ENCODE peak calls at places on chromosomes 1 and 21, in eight cellular contexts. R is GM23338, D is prostate gland, I is HepG2, G is GM12892, B is upper lobe of left lung, A is GM12891, C is HL-60. T is an unnamed sample.

GRCh38 chr1:15952317-15953258 is 23.3 kb downstream of the ZBTB17 start:
- DNase-seq in R (peak), D (no peak), I (no peak), G (no peak), B (peak), A (no peak), C (peak), T (peak)

GRCh38 chr21:44566403-44566802 is 7.1 kb upstream of the KRTAP10-4 start:
- DNase-seq in R (no peak), D (no peak), I (no peak), G (no peak), B (no peak), A (no peak), C (no peak), T (no peak)

GRCh38 chr1:27405074-27405473 is 12.7 kb downstream of the GPR3 start:
- DNase-seq in R (peak), D (no peak), I (no peak), G (no peak), B (no peak), A (no peak), C (no peak), T (no peak)

GRCh38 chr21:45323487-45324380 is 36.0 kb upstream of the POFUT2 start:
- DNase-seq in R (peak), D (no peak), I (no peak), G (no peak), B (no peak), A (no peak), C (no peak), T (no peak)

GRCh38 chr1:25425098-25426085 is 4.8 kb upstream of the RHCE start:
- DNase-seq in R (no peak), D (no peak), I (peak), G (no peak), B (no peak), A (no peak), C (no peak), T (no peak)

GRCh38 chr1:213446496-213446895 is 395.5 kb downstream of the RPS6KC1 start:
- DNase-seq in R (no peak), D (no peak), I (no peak), G (no peak), B (no peak), A (no peak), C (no peak), T (no peak)

GRCh38 chr1:61403863-61404615 is 320.9 kb downstream of the TM2D1 start:
- DNase-seq in R (no peak), D (no peak), I (no peak), G (no peak), B (no peak), A (no peak), C (peak), T (no peak)

GRCh38 chr1:178075323-178075722 is 18.6 kb upstream of the RASAL2 start:
- DNase-seq in R (no peak), D (no peak), I (no peak), G (no peak), B (no peak), A (no peak), C (no peak), T (no peak)

GRCh38 chr1:154840557-154841176 is 29.4 kb downstream of the KCNN3 start:
- DNase-seq in R (no peak), D (no peak), I (no peak), G (no peak), B (no peak), A (no peak), C (no peak), T (no peak)

GRCh38 chr1:89641781-89642180 is 8.9 kb downstream of the LRRC8C start:
- DNase-seq in R (no peak), D (no peak), I (no peak), G (no peak), B (no peak), A (no peak), C (no peak), T (no peak)

GRCh38 chr21:36917487-36918158 is 48.8 kb downstream of the HLCS start:
- DNase-seq in R (peak), D (peak), I (peak), G (no peak), B (no peak), A (no peak), C (no peak), T (no peak)

GRCh38 chr1:230701434-230701833 is 12.5 kb downstream of the AGT start:
- DNase-seq in R (no peak), D (no peak), I (no peak), G (no peak), B (no peak), A (no peak), C (no peak), T (no peak)

GRCh38 chr1:74343191-74343590 is 108.0 kb downstream of the TNNI3K start:
- DNase-seq in R (peak), D (no peak), I (no peak), G (no peak), B (no peak), A (no peak), C (no peak), T (no peak)

GRCh38 chr1:227318852-227319607 is 738 bp upstream of the CDC42BPA start:
- DNase-seq in R (peak), D (peak), I (peak), G (no peak), B (peak), A (no peak), C (no peak), T (no peak)

GRCh38 chr1:12541274-12542137 is 76.5 kb downstream of the DHRS3 start:
- DNase-seq in R (no peak), D (no peak), I (no peak), G (no peak), B (no peak), A (no peak), C (no peak), T (no peak)

GRCh38 chr1:24793762-24794161 is 48.5 kb downstream of the CLIC4 start:
- DNase-seq in R (no peak), D (no peak), I (no peak), G (no peak), B (no peak), A (no peak), C (no peak), T (no peak)

GRCh38 chr1:110850632-110851031 is 22.3 kb upstream of the CD53 start:
- DNase-seq in R (no peak), D (no peak), I (no peak), G (no peak), B (peak), A (no peak), C (no peak), T (no peak)

GRCh38 chr1:217253985-217254384 is 376.9 kb downstream of the GPATCH2 start:
- DNase-seq in R (no peak), D (no peak), I (no peak), G (no peak), B (no peak), A (no peak), C (no peak), T (no peak)

GRCh38 chr1:55823521-55824296 is 608.5 kb upstream of the USP24 start:
- DNase-seq in R (no peak), D (no peak), I (no peak), G (no peak), B (no peak), A (no peak), C (no peak), T (no peak)

GRCh38 chr1:201655243-201655642 is 116.3 kb downstream of the NAV1 start:
- DNase-seq in R (peak), D (no peak), I (no peak), G (no peak), B (no peak), A (no peak), C (no peak), T (no peak)

GRCh38 chr21:27564684-27565280 is 597.9 kb upstream of the ADAMTS5 start:
- DNase-seq in R (peak), D (peak), I (no peak), G (no peak), B (peak), A (no peak), C (no peak), T (no peak)

GRCh38 chr21:31142600-31142999 is 104.3 kb upstream of the KRTAP19-8 start:
- DNase-seq in R (peak), D (no peak), I (no peak), G (no peak), B (no peak), A (no peak), C (no peak), T (no peak)

GRCh38 chr1:61050541-61051454 is 31.6 kb upstream of the NFIA start:
- DNase-seq in R (peak), D (peak), I (no peak), G (no peak), B (peak), A (no peak), C (no peak), T (no peak)

GRCh38 chr1:160885080-160885479 is at the start of gene ITLN1:
- DNase-seq in R (no peak), D (no peak), I (no peak), G (no peak), B (no peak), A (no peak), C (no peak), T (no peak)

GRCh38 chr1:23562138-23562819 is 3.0 kb upstream of the ID3 start:
- DNase-seq in R (peak), D (peak), I (peak), G (no peak), B (peak), A (no peak), C (no peak), T (peak)
- TF ChIP-seq POLR2AphosphoS5 in R (peak), D (peak), I (no peak), G (no peak), B (peak), A (no peak), C (no peak), T (peak)

GRCh38 chr1:98452162-98452561 is 209.4 kb upstream of the SNX7 start:
- DNase-seq in R (no peak), D (no peak), I (no peak), G (no peak), B (no peak), A (no peak), C (no peak), T (no peak)
- TF ChIP-seq POLR2AphosphoS5 in R (no peak), D (no peak), I (no peak), G (no peak), B (no peak), A (no peak), C (no peak), T (no peak)

GRCh38 chr1:240031009-240031408 is 60.7 kb upstream of the FMN2 start:
- DNase-seq in R (no peak), D (no peak), I (peak), G (no peak), B (no peak), A (no peak), C (no peak), T (no peak)
- TF ChIP-seq POLR2AphosphoS5 in R (no peak), D (no peak), I (no peak), G (no peak), B (no peak), A (no peak), C (no peak), T (no peak)

DNA sequence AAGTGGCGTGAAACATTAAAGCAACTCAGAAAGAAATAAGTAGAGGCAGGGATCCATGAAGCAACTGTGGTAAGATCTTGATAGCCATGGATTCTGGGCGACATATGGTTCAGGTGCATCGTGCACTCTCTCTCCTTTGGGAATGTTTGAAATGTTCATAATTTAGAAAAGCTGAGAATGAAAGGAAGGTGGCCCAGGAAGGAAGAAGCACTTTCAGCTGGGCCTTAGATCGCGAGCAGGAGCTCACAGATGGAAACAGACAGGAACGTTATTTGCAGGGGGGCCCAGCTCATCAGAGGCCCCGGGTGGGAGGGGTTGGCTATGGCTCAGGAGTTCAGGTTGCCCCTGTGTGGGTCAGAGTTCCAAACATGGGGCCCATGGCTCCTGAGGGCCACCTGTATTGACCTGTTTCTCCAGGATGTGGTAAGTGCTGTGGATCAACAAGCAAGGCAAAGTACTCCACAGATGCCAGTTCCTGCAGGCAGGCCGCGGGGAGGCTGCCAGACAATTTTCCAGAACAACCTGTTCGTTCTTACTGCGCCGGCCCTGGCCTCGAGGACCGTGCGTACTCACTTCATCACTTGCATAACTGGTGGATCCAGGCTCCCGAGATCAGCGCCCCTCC is 253.2 kb downstream of the TOMM20 start:
- DNase-seq in R (no peak), D (peak), I (peak), G (no peak), B (peak), A (no peak), C (no peak), T (no peak)
- TF ChIP-seq POLR2AphosphoS5 in R (no peak), D (peak), I (peak), G (no peak), B (peak), A (no peak), C (no peak), T (no peak)

GRCh38 chr1:51726544-51727225 is 109.8 kb downstream of the OSBPL9 start:
- DNase-seq in R (no peak), D (no peak), I (no peak), G (no peak), B (no peak), A (no peak), C (no peak), T (no peak)

GRCh38 chr1:51728611-51729155 is 111.8 kb downstream of the OSBPL9 start:
- DNase-seq in R (peak), D (no peak), I (no peak), G (no peak), B (no peak), A (no peak), C (no peak), T (no peak)

GRCh38 chr1:51731998-51732397 is 115.1 kb downstream of the OSBPL9 start:
- DNase-seq in R (no peak), D (no peak), I (no peak), G (no peak), B (no peak), A (no peak), C (no peak), T (no peak)

GRCh38 chr1:51729824-51730284 is 113.0 kb downstream of the OSBPL9 start:
- DNase-seq in R (no peak), D (no peak), I (no peak), G (peak), B (peak), A (no peak), C (peak), T (no peak)

GRCh38 chr1:51729156-51729823 is 112.4 kb downstream of the OSBPL9 start:
- DNase-seq in R (peak), D (peak), I (peak), G (peak), B (peak), A (peak), C (peak), T (peak)
- TF ChIP-seq POLR2AphosphoS5 in R (peak), D (peak), I (no peak), G (peak), B (peak), A (peak), C (peak), T (peak)